ENCODE peak calls at places on chromosome 17, in eight cellular contexts. One of them, this sample, is unnamed.

GRCh38 chr17:726331-726919 is 6.0 kb upstream of the TLCD3A start:
- DNase-seq in coronary artery: no peak
- DNase-seq in CD4-positive, CD25-positive, alpha-beta regulatory T cell: no peak
- DNase-seq in aorta: no peak
- DNase-seq in CD8-positive, alpha-beta memory T cell: no peak
- DNase-seq in cardiac fibroblast: no peak
- DNase-seq in cardiac muscle cell: no peak
- DNase-seq in ascending aorta: no peak
- DNase-seq in this sample: no peak

GRCh38 chr17:57541472-57542394 is 203.4 kb downstream of the CCDC182 start:
- DNase-seq in cardiac fibroblast: peak
- DNase-seq in aorta: peak
- DNase-seq in coronary artery: no peak
- DNase-seq in CD4-positive, CD25-positive, alpha-beta regulatory T cell: no peak
- DNase-seq in ascending aorta: peak
- DNase-seq in cardiac muscle cell: no peak
- DNase-seq in CD8-positive, alpha-beta memory T cell: no peak
- DNase-seq in this sample: no peak

GRCh38 chr17:37768438-37768837 is 23.6 kb upstream of the HNF1B start:
- DNase-seq in CD4-positive, CD25-positive, alpha-beta regulatory T cell: no peak
- DNase-seq in CD8-positive, alpha-beta memory T cell: no peak
- DNase-seq in cardiac muscle cell: no peak
- DNase-seq in ascending aorta: no peak
- DNase-seq in coronary artery: no peak
- DNase-seq in cardiac fibroblast: no peak
- DNase-seq in aorta: no peak
- DNase-seq in this sample: no peak

GRCh38 chr17:14048169-14048568 is 21.1 kb upstream of the COX10 start:
- DNase-seq in ascending aorta: no peak
- DNase-seq in aorta: no peak
- DNase-seq in cardiac muscle cell: no peak
- DNase-seq in CD8-positive, alpha-beta memory T cell: no peak
- DNase-seq in coronary artery: no peak
- DNase-seq in CD4-positive, CD25-positive, alpha-beta regulatory T cell: no peak
- DNase-seq in cardiac fibroblast: no peak
- DNase-seq in this sample: no peak

GRCh38 chr17:13702266-13702665 is 100.5 kb upstream of the HS3ST3A1 start:
- DNase-seq in coronary artery: no peak
- DNase-seq in cardiac fibroblast: no peak
- DNase-seq in ascending aorta: no peak
- DNase-seq in CD8-positive, alpha-beta memory T cell: no peak
- DNase-seq in CD4-positive, CD25-positive, alpha-beta regulatory T cell: no peak
- DNase-seq in aorta: no peak
- DNase-seq in cardiac muscle cell: no peak
- DNase-seq in this sample: no peak

GRCh38 chr17:76091526-76092285 is 11.9 kb downstream of the EXOC7 start:
- DNase-seq in ascending aorta: no peak
- DNase-seq in cardiac fibroblast: no peak
- DNase-seq in CD8-positive, alpha-beta memory T cell: no peak
- DNase-seq in cardiac muscle cell: no peak
- DNase-seq in coronary artery: no peak
- DNase-seq in aorta: peak
- DNase-seq in CD4-positive, CD25-positive, alpha-beta regulatory T cell: no peak
- DNase-seq in this sample: peak

GRCh38 chr17:35890774-35891155 is 10.6 kb upstream of the CCL5 start:
- DNase-seq in ascending aorta: peak
- DNase-seq in cardiac fibroblast: no peak
- DNase-seq in CD8-positive, alpha-beta memory T cell: peak
- DNase-seq in aorta: no peak
- DNase-seq in coronary artery: no peak
- DNase-seq in CD4-positive, CD25-positive, alpha-beta regulatory T cell: no peak
- DNase-seq in cardiac muscle cell: no peak
- DNase-seq in this sample: peak

GRCh38 chr17:82287849-82288601 is 14.5 kb upstream of the CSNK1D start:
- DNase-seq in ascending aorta: no peak
- DNase-seq in aorta: no peak
- DNase-seq in cardiac fibroblast: peak
- DNase-seq in CD8-positive, alpha-beta memory T cell: no peak
- DNase-seq in coronary artery: no peak
- DNase-seq in cardiac muscle cell: no peak
- DNase-seq in CD4-positive, CD25-positive, alpha-beta regulatory T cell: no peak
- DNase-seq in this sample: no peak

GRCh38 chr17:78697122-78697845 is 84.8 kb downstream of the CYTH1 start:
- DNase-seq in cardiac muscle cell: no peak
- DNase-seq in CD8-positive, alpha-beta memory T cell: no peak
- DNase-seq in CD4-positive, CD25-positive, alpha-beta regulatory T cell: no peak
- DNase-seq in ascending aorta: no peak
- DNase-seq in coronary artery: no peak
- DNase-seq in cardiac fibroblast: peak
- DNase-seq in aorta: no peak
- DNase-seq in this sample: no peak

GRCh38 chr17:76834889-76835288 is 33.3 kb upstream of the MGAT5B start:
- DNase-seq in CD4-positive, CD25-positive, alpha-beta regulatory T cell: no peak
- DNase-seq in cardiac fibroblast: no peak
- DNase-seq in CD8-positive, alpha-beta memory T cell: no peak
- DNase-seq in cardiac muscle cell: no peak
- DNase-seq in aorta: no peak
- DNase-seq in coronary artery: no peak
- DNase-seq in ascending aorta: no peak
- DNase-seq in this sample: no peak

GRCh38 chr17:50904522-50905459 is 38.6 kb upstream of the TOB1 start:
- DNase-seq in coronary artery: peak
- DNase-seq in ascending aorta: no peak
- DNase-seq in CD8-positive, alpha-beta memory T cell: no peak
- DNase-seq in aorta: peak
- DNase-seq in CD4-positive, CD25-positive, alpha-beta regulatory T cell: no peak
- DNase-seq in cardiac fibroblast: peak
- DNase-seq in cardiac muscle cell: no peak
- DNase-seq in this sample: no peak

GRCh38 chr17:72135546-72136325 is 14.9 kb downstream of the SOX9 start:
- DNase-seq in coronary artery: no peak
- DNase-seq in CD4-positive, CD25-positive, alpha-beta regulatory T cell: no peak
- DNase-seq in aorta: no peak
- DNase-seq in ascending aorta: no peak
- DNase-seq in cardiac muscle cell: no peak
- DNase-seq in cardiac fibroblast: peak
- DNase-seq in CD8-positive, alpha-beta memory T cell: no peak
- DNase-seq in this sample: no peak

GRCh38 chr17:17324616-17325015 is 21.4 kb downstream of the NT5M start:
- DNase-seq in CD4-positive, CD25-positive, alpha-beta regulatory T cell: no peak
- DNase-seq in aorta: peak
- DNase-seq in coronary artery: no peak
- DNase-seq in CD8-positive, alpha-beta memory T cell: no peak
- DNase-seq in cardiac muscle cell: no peak
- DNase-seq in ascending aorta: no peak
- DNase-seq in cardiac fibroblast: no peak
- DNase-seq in this sample: no peak

GRCh38 chr17:37064956-37065355 is 116.2 kb downstream of the AATF start:
- DNase-seq in CD8-positive, alpha-beta memory T cell: no peak
- DNase-seq in cardiac fibroblast: no peak
- DNase-seq in ascending aorta: no peak
- DNase-seq in CD4-positive, CD25-positive, alpha-beta regulatory T cell: no peak
- DNase-seq in coronary artery: no peak
- DNase-seq in cardiac muscle cell: no peak
- DNase-seq in aorta: no peak
- DNase-seq in this sample: no peak

GRCh38 chr17:350706-351435 is 1.7 kb downstream of the RPH3AL start:
- DNase-seq in aorta: no peak
- DNase-seq in coronary artery: no peak
- DNase-seq in CD8-positive, alpha-beta memory T cell: no peak
- DNase-seq in cardiac muscle cell: no peak
- DNase-seq in CD4-positive, CD25-positive, alpha-beta regulatory T cell: no peak
- DNase-seq in ascending aorta: peak
- DNase-seq in cardiac fibroblast: peak
- DNase-seq in this sample: no peak

GRCh38 chr17:66906321-66907278 is 57.9 kb upstream of the CACNG4 start:
- DNase-seq in ascending aorta: peak
- DNase-seq in cardiac muscle cell: peak
- DNase-seq in aorta: peak
- DNase-seq in coronary artery: no peak
- DNase-seq in cardiac fibroblast: peak
- DNase-seq in CD4-positive, CD25-positive, alpha-beta regulatory T cell: peak
- DNase-seq in CD8-positive, alpha-beta memory T cell: peak
- DNase-seq in this sample: peak

GRCh38 chr17:78808106-78808635 is 26.1 kb upstream of the CYTH1 start:
- DNase-seq in coronary artery: no peak
- DNase-seq in cardiac muscle cell: no peak
- DNase-seq in ascending aorta: no peak
- DNase-seq in cardiac fibroblast: no peak
- DNase-seq in CD8-positive, alpha-beta memory T cell: no peak
- DNase-seq in aorta: no peak
- DNase-seq in CD4-positive, CD25-positive, alpha-beta regulatory T cell: no peak
- DNase-seq in this sample: no peak

GRCh38 chr17:73910216-73910615 is 266.0 kb upstream of the SDK2 start:
- DNase-seq in CD4-positive, CD25-positive, alpha-beta regulatory T cell: no peak
- DNase-seq in coronary artery: no peak
- DNase-seq in ascending aorta: no peak
- DNase-seq in CD8-positive, alpha-beta memory T cell: no peak
- DNase-seq in cardiac muscle cell: no peak
- DNase-seq in aorta: no peak
- DNase-seq in cardiac fibroblast: no peak
- DNase-seq in this sample: no peak

DNA sequence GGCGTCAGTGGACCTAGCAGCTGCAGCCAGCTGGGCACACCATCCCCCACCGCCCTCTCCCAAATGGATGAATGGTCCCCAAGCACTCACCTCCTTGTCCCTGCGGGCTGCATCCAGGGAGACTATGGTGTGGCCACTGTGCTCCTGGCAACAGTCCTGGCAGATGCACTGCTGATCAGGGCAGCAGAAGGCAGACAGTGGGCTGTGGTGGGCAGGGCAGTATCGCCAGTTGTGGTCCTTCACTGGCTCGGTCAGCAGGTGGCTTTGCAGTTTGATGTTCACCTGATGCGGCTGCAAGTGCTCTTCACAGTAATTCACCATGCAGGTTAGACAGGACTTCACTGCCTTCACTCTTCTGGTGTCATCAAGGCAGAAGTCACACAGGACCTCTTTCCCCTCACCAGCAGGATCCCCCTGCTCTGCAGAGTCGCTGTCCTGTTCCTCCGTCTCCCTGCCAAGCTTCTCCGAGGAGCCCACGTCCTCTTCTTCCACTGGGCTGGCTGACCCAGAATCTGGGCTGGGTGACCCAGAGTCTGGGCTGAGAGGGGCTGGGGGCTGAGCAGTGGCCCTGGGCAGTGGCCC is 31.6 kb upstream of the FBXW10B start:
- DNase-seq in CD4-positive, CD25-positive, alpha-beta regulatory T cell: no peak
- DNase-seq in ascending aorta: no peak
- DNase-seq in aorta: no peak
- DNase-seq in coronary artery: peak
- DNase-seq in CD8-positive, alpha-beta memory T cell: no peak
- DNase-seq in cardiac fibroblast: no peak
- DNase-seq in cardiac muscle cell: no peak
- DNase-seq in this sample: no peak
- H3K4me3 ChIP-seq in CD4-positive, CD25-positive, alpha-beta regulatory T cell: peak
- H3K4me3 ChIP-seq in ascending aorta: peak
- H3K4me3 ChIP-seq in aorta: peak
- H3K4me3 ChIP-seq in coronary artery: peak
- H3K4me3 ChIP-seq in CD8-positive, alpha-beta memory T cell: no peak
- H3K4me3 ChIP-seq in cardiac fibroblast: peak
- H3K4me3 ChIP-seq in cardiac muscle cell: no peak
- H3K4me3 ChIP-seq in this sample: no peak

GRCh38 chr17:69103557-69104233 is 38.0 kb downstream of the ABCA6 start:
- DNase-seq in ascending aorta: no peak
- DNase-seq in CD8-positive, alpha-beta memory T cell: no peak
- DNase-seq in cardiac muscle cell: no peak
- DNase-seq in CD4-positive, CD25-positive, alpha-beta regulatory T cell: no peak
- DNase-seq in coronary artery: no peak
- DNase-seq in cardiac fibroblast: no peak
- DNase-seq in aorta: no peak
- DNase-seq in this sample: no peak
- H3K4me3 ChIP-seq in ascending aorta: no peak
- H3K4me3 ChIP-seq in CD8-positive, alpha-beta memory T cell: no peak
- H3K4me3 ChIP-seq in cardiac muscle cell: no peak
- H3K4me3 ChIP-seq in CD4-positive, CD25-positive, alpha-beta regulatory T cell: no peak
- H3K4me3 ChIP-seq in coronary artery: no peak
- H3K4me3 ChIP-seq in cardiac fibroblast: no peak
- H3K4me3 ChIP-seq in aorta: no peak
- H3K4me3 ChIP-seq in this sample: no peak

DNA sequence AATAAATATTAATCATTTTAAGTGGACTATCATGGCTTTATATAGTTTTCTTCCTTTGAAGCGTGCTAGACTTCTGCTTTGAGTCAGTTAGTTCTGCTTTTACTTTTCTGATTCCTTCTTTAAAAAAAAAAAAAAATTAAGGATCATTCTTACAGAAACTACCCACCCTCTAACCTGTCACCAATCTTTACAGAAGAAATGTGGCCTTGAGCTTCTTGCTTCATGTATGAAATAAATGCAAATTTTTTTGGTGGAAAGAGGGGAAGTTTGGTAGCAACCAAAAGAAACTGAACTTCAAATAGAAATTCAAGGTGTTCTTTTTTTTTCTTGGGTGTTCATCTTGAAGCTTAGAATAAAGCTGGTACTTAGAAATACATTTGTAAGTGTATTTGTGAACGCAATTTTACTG is 2.2 kb downstream of the EVI2A start:
- DNase-seq in coronary artery: no peak
- DNase-seq in ascending aorta: no peak
- DNase-seq in CD8-positive, alpha-beta memory T cell: peak
- DNase-seq in CD4-positive, CD25-positive, alpha-beta regulatory T cell: no peak
- DNase-seq in aorta: no peak
- DNase-seq in cardiac muscle cell: no peak
- DNase-seq in cardiac fibroblast: no peak
- DNase-seq in this sample: peak
- H3K4me3 ChIP-seq in coronary artery: no peak
- H3K4me3 ChIP-seq in ascending aorta: no peak
- H3K4me3 ChIP-seq in CD8-positive, alpha-beta memory T cell: peak
- H3K4me3 ChIP-seq in CD4-positive, CD25-positive, alpha-beta regulatory T cell: peak
- H3K4me3 ChIP-seq in aorta: no peak
- H3K4me3 ChIP-seq in cardiac muscle cell: no peak
- H3K4me3 ChIP-seq in cardiac fibroblast: no peak
- H3K4me3 ChIP-seq in this sample: peak

DNA sequence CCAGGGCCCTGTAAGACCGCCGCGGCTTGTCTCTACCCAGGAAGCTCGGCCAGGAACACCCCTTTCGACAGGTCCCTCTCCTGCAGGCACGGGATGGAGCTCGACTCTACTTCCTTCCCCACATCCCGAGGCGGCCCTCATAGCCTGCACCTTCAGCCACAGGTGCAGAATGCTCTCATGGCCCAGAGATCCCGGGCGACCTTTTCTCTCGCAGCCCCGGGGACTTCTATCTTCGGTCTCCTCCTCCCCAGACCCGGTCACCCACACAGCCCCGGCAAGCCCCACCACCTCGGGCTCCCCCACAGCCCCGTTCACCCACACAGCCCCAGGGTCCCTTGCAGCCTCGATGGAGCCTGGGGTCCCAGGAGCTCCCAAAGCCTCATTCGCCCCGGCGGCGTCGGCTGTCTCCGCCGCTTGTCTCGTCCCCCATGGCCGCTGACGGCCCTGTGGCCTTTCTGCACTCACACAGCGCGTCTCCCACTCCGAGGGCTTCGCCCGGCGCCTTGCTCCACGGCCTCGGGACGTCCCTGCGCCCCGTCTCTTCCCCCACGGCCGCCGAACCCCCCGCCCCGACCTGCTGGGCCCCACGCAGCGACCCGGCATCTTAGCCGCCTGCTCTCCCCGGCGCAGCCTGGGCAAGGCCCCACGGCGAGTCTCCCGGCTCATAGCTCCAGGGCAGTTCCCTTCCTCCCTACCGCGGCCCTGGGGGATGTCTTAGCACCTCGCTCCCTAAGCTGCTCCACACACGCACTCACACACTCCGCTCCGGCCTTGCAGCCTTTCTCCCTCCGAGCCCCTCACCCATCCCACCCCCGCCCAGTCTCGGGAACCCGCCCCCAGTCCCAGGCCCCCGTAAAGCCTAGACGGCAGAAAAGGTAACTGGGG is 618 bp downstream of the KIAA0753 start:
- DNase-seq in CD8-positive, alpha-beta memory T cell: no peak
- DNase-seq in coronary artery: peak
- DNase-seq in ascending aorta: no peak
- DNase-seq in cardiac muscle cell: peak
- DNase-seq in cardiac fibroblast: peak
- DNase-seq in aorta: peak
- DNase-seq in CD4-positive, CD25-positive, alpha-beta regulatory T cell: peak
- DNase-seq in this sample: no peak
- H3K4me3 ChIP-seq in CD8-positive, alpha-beta memory T cell: peak
- H3K4me3 ChIP-seq in coronary artery: peak
- H3K4me3 ChIP-seq in ascending aorta: peak
- H3K4me3 ChIP-seq in cardiac muscle cell: peak
- H3K4me3 ChIP-seq in cardiac fibroblast: peak
- H3K4me3 ChIP-seq in aorta: peak
- H3K4me3 ChIP-seq in CD4-positive, CD25-positive, alpha-beta regulatory T cell: peak
- H3K4me3 ChIP-seq in this sample: peak